ENCODE peak calls at places on chromosomes 16 and 17, in eight cellular contexts. One of them, this sample, is unnamed.

GRCh38 chr17:48527742-48528028 is 3.1 kb downstream of the HOXB1 start:
- DNase-seq in NCI-H345: no peak
- DNase-seq in HT-29: no peak
- DNase-seq in fibroblast of pulmonary artery: no peak
- DNase-seq in A673: no peak
- DNase-seq in NCI-H1092: no peak
- DNase-seq in DMS53: no peak
- DNase-seq in lower leg skin: no peak
- DNase-seq in this sample: no peak

GRCh38 chr16:77553130-77553529 is 118.3 kb upstream of the ADAMTS18 start:
- DNase-seq in fibroblast of pulmonary artery: no peak
- DNase-seq in lower leg skin: no peak
- DNase-seq in NCI-H1092: no peak
- DNase-seq in DMS53: no peak
- DNase-seq in A673: no peak
- DNase-seq in HT-29: no peak
- DNase-seq in NCI-H345: no peak
- DNase-seq in this sample: no peak

GRCh38 chr17:38416840-38417209 is 11.4 kb upstream of the ARHGAP23 start:
- DNase-seq in lower leg skin: no peak
- DNase-seq in fibroblast of pulmonary artery: peak
- DNase-seq in HT-29: no peak
- DNase-seq in A673: no peak
- DNase-seq in NCI-H1092: no peak
- DNase-seq in NCI-H345: peak
- DNase-seq in DMS53: peak
- DNase-seq in this sample: peak

GRCh38 chr17:17780941-17781590 is 55.7 kb downstream of the SREBF1 start:
- DNase-seq in NCI-H1092: no peak
- DNase-seq in NCI-H345: peak
- DNase-seq in lower leg skin: no peak
- DNase-seq in DMS53: peak
- DNase-seq in fibroblast of pulmonary artery: peak
- DNase-seq in A673: peak
- DNase-seq in HT-29: peak
- DNase-seq in this sample: peak

GRCh38 chr17:27533874-27534815 is 77.9 kb downstream of the KSR1 start:
- DNase-seq in lower leg skin: no peak
- DNase-seq in fibroblast of pulmonary artery: peak
- DNase-seq in DMS53: no peak
- DNase-seq in NCI-H1092: no peak
- DNase-seq in HT-29: no peak
- DNase-seq in A673: no peak
- DNase-seq in NCI-H345: no peak
- DNase-seq in this sample: peak

GRCh38 chr17:66348605-66349165 is 46.3 kb downstream of the PRKCA start:
- DNase-seq in NCI-H1092: peak
- DNase-seq in fibroblast of pulmonary artery: peak
- DNase-seq in A673: peak
- DNase-seq in lower leg skin: no peak
- DNase-seq in DMS53: peak
- DNase-seq in HT-29: peak
- DNase-seq in NCI-H345: peak
- DNase-seq in this sample: peak

GRCh38 chr16:56281256-56281805 is 90.0 kb downstream of the GNAO1 start:
- DNase-seq in fibroblast of pulmonary artery: no peak
- DNase-seq in NCI-H1092: no peak
- DNase-seq in DMS53: peak
- DNase-seq in A673: peak
- DNase-seq in NCI-H345: peak
- DNase-seq in lower leg skin: no peak
- DNase-seq in HT-29: peak
- DNase-seq in this sample: peak

GRCh38 chr17:69501591-69502468 is 87.3 kb downstream of the MAP2K6 start:
- DNase-seq in A673: peak
- DNase-seq in NCI-H1092: peak
- DNase-seq in DMS53: peak
- DNase-seq in fibroblast of pulmonary artery: peak
- DNase-seq in HT-29: peak
- DNase-seq in NCI-H345: peak
- DNase-seq in lower leg skin: no peak
- DNase-seq in this sample: peak

GRCh38 chr16:1749152-1750117 is 21.9 kb downstream of the NME3 start:
- DNase-seq in fibroblast of pulmonary artery: no peak
- DNase-seq in NCI-H345: no peak
- DNase-seq in lower leg skin: no peak
- DNase-seq in HT-29: no peak
- DNase-seq in A673: no peak
- DNase-seq in DMS53: no peak
- DNase-seq in NCI-H1092: no peak
- DNase-seq in this sample: no peak

GRCh38 chr17:76153640-76154039 is 12.6 kb upstream of the FOXJ1 start:
- DNase-seq in DMS53: peak
- DNase-seq in NCI-H1092: no peak
- DNase-seq in HT-29: peak
- DNase-seq in lower leg skin: peak
- DNase-seq in NCI-H345: no peak
- DNase-seq in fibroblast of pulmonary artery: peak
- DNase-seq in A673: no peak
- DNase-seq in this sample: no peak

GRCh38 chr17:75994802-75995350 is 5.8 kb upstream of the CDK3 start:
- DNase-seq in DMS53: no peak
- DNase-seq in NCI-H1092: no peak
- DNase-seq in NCI-H345: no peak
- DNase-seq in A673: no peak
- DNase-seq in lower leg skin: no peak
- DNase-seq in HT-29: no peak
- DNase-seq in fibroblast of pulmonary artery: no peak
- DNase-seq in this sample: no peak

GRCh38 chr17:64443086-64443760 is 5.7 kb upstream of the MILR1 start:
- DNase-seq in DMS53: no peak
- DNase-seq in fibroblast of pulmonary artery: no peak
- DNase-seq in NCI-H345: no peak
- DNase-seq in lower leg skin: no peak
- DNase-seq in A673: no peak
- DNase-seq in NCI-H1092: no peak
- DNase-seq in HT-29: peak
- DNase-seq in this sample: no peak

GRCh38 chr16:48591976-48592375 is 18.0 kb downstream of the N4BP1 start:
- DNase-seq in NCI-H1092: no peak
- DNase-seq in A673: no peak
- DNase-seq in DMS53: no peak
- DNase-seq in fibroblast of pulmonary artery: no peak
- DNase-seq in HT-29: no peak
- DNase-seq in lower leg skin: no peak
- DNase-seq in NCI-H345: no peak
- DNase-seq in this sample: no peak

GRCh38 chr17:17839792-17840707 is 3.3 kb upstream of the SREBF1 start:
- DNase-seq in lower leg skin: peak
- DNase-seq in NCI-H1092: peak
- DNase-seq in fibroblast of pulmonary artery: peak
- DNase-seq in A673: peak
- DNase-seq in NCI-H345: peak
- DNase-seq in HT-29: peak
- DNase-seq in DMS53: peak
- DNase-seq in this sample: peak

GRCh38 chr17:31061678-31062077 is 33.1 kb upstream of the NF1 start:
- DNase-seq in DMS53: peak
- DNase-seq in HT-29: no peak
- DNase-seq in lower leg skin: peak
- DNase-seq in A673: no peak
- DNase-seq in NCI-H1092: no peak
- DNase-seq in fibroblast of pulmonary artery: no peak
- DNase-seq in NCI-H345: no peak
- DNase-seq in this sample: no peak

This sample was measured in NCI-H69.